ENCODE peak calls at places on chromosomes 7 and 10, in six cellular contexts. One of them, this sample, is unnamed.

GRCh38 chr10:327889-328809 is 192.9 kb downstream of the ZMYND11 start:
- DNase-seq in Caco-2: no peak
- DNase-seq in cardiac muscle cell: no peak
- DNase-seq in upper lobe of right lung: peak; percentile 41
- DNase-seq in spleen: no peak
- DNase-seq in AG09309: no peak
- DNase-seq in this sample: no peak

GRCh38 chr10:75530337-75530736 is 98.9 kb downstream of the LRMDA start:
- DNase-seq in Caco-2: no peak
- DNase-seq in cardiac muscle cell: no peak
- DNase-seq in upper lobe of right lung: no peak
- DNase-seq in spleen: no peak
- DNase-seq in AG09309: no peak
- DNase-seq in this sample: peak; percentile 99

GRCh38 chr7:451255-452229 is 68.1 kb downstream of the PDGFA start:
- DNase-seq in Caco-2: no peak
- DNase-seq in cardiac muscle cell: no peak
- DNase-seq in upper lobe of right lung: no peak
- DNase-seq in spleen: no peak
- DNase-seq in AG09309: no peak
- DNase-seq in this sample: no peak

GRCh38 chr7:138980575-138981285 is 459 bp downstream of the KIAA1549 start:
- DNase-seq in Caco-2: no peak
- DNase-seq in cardiac muscle cell: no peak
- DNase-seq in upper lobe of right lung: no peak
- DNase-seq in spleen: peak; percentile 77
- DNase-seq in AG09309: no peak
- DNase-seq in this sample: no peak

GRCh38 chr10:49075743-49076142 is 39.6 kb downstream of the VSTM4 start:
- DNase-seq in Caco-2: no peak
- DNase-seq in cardiac muscle cell: no peak
- DNase-seq in upper lobe of right lung: no peak
- DNase-seq in spleen: no peak
- DNase-seq in AG09309: no peak
- DNase-seq in this sample: no peak

GRCh38 chr7:67423058-67423457 is 426.4 kb downstream of the TYW1 start:
- DNase-seq in Caco-2: no peak
- DNase-seq in cardiac muscle cell: no peak
- DNase-seq in upper lobe of right lung: no peak
- DNase-seq in spleen: peak; percentile 12
- DNase-seq in AG09309: no peak
- DNase-seq in this sample: no peak

GRCh38 chr7:98286093-98286525 is 4.6 kb downstream of the BRI3 start:
- DNase-seq in Caco-2: peak; percentile 68
- DNase-seq in cardiac muscle cell: no peak
- DNase-seq in upper lobe of right lung: peak; percentile 87
- DNase-seq in spleen: peak; percentile 83
- DNase-seq in AG09309: no peak
- DNase-seq in this sample: no peak

GRCh38 chr7:889391-889790 is 13.0 kb downstream of the GET4 start:
- DNase-seq in Caco-2: no peak
- DNase-seq in cardiac muscle cell: no peak
- DNase-seq in upper lobe of right lung: no peak
- DNase-seq in spleen: peak; percentile 62
- DNase-seq in AG09309: no peak
- DNase-seq in this sample: no peak

GRCh38 chr7:85695041-85695990 is 508.5 kb upstream of the SEMA3D start:
- DNase-seq in Caco-2: no peak
- DNase-seq in cardiac muscle cell: no peak
- DNase-seq in upper lobe of right lung: no peak
- DNase-seq in spleen: no peak
- DNase-seq in AG09309: no peak
- DNase-seq in this sample: no peak

GRCh38 chr10:60534791-60535389 is 145.2 kb upstream of the ANK3 start:
- DNase-seq in Caco-2: no peak
- DNase-seq in cardiac muscle cell: no peak
- DNase-seq in upper lobe of right lung: no peak
- DNase-seq in spleen: no peak
- DNase-seq in AG09309: no peak
- DNase-seq in this sample: no peak

GRCh38 chr7:16174253-16174652 is 247.1 kb downstream of the CRPPA start:
- DNase-seq in Caco-2: no peak
- DNase-seq in cardiac muscle cell: no peak
- DNase-seq in upper lobe of right lung: no peak
- DNase-seq in spleen: no peak
- DNase-seq in AG09309: no peak
- DNase-seq in this sample: no peak

GRCh38 chr7:20791523-20791879 is 4.8 kb upstream of the SP8 start:
- DNase-seq in Caco-2: no peak
- DNase-seq in cardiac muscle cell: no peak
- DNase-seq in upper lobe of right lung: no peak
- DNase-seq in spleen: no peak
- DNase-seq in AG09309: no peak
- DNase-seq in this sample: no peak

GRCh38 chr7:133036290-133036689 is 45.6 kb downstream of the CHCHD3 start:
- DNase-seq in Caco-2: no peak
- DNase-seq in cardiac muscle cell: no peak
- DNase-seq in upper lobe of right lung: no peak
- DNase-seq in spleen: no peak
- DNase-seq in AG09309: no peak
- DNase-seq in this sample: no peak

GRCh38 chr7:80883188-80884025 is 35.4 kb downstream of the SEMA3C start:
- DNase-seq in Caco-2: peak; percentile 71
- DNase-seq in cardiac muscle cell: no peak
- DNase-seq in upper lobe of right lung: no peak
- DNase-seq in spleen: no peak
- DNase-seq in AG09309: peak; percentile 99
- DNase-seq in this sample: peak; percentile 94

DNA sequence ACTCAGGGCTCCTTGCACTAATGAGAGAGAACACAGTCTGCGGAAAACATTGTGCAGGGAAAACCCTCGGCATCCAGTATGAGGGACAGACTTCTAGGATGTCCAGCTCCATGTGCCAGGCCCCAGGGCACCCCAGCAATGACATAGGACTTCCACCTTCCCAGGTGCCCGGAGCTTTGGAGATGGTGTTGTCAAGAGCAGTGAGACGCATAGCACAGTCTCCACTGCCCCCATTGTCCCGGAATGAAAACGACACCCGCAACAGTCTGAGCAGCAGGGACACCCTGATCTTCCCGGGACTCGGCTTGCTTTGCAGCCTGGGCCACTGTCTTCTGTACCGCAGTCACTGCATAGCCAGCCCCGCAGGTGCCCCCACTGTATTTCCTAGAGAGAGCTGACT is 339.2 kb upstream of the ADARB2 start:
- DNase-seq in Caco-2: no peak
- DNase-seq in cardiac muscle cell: no peak
- DNase-seq in upper lobe of right lung: no peak
- DNase-seq in spleen: no peak
- DNase-seq in AG09309: no peak
- DNase-seq in this sample: no peak
- TF ChIP-seq CTCF in Caco-2: no peak
- TF ChIP-seq CTCF in cardiac muscle cell: no peak
- TF ChIP-seq CTCF in upper lobe of right lung: no peak
- TF ChIP-seq CTCF in spleen: no peak
- TF ChIP-seq CTCF in AG09309: no peak
- TF ChIP-seq CTCF in this sample: no peak

DNA sequence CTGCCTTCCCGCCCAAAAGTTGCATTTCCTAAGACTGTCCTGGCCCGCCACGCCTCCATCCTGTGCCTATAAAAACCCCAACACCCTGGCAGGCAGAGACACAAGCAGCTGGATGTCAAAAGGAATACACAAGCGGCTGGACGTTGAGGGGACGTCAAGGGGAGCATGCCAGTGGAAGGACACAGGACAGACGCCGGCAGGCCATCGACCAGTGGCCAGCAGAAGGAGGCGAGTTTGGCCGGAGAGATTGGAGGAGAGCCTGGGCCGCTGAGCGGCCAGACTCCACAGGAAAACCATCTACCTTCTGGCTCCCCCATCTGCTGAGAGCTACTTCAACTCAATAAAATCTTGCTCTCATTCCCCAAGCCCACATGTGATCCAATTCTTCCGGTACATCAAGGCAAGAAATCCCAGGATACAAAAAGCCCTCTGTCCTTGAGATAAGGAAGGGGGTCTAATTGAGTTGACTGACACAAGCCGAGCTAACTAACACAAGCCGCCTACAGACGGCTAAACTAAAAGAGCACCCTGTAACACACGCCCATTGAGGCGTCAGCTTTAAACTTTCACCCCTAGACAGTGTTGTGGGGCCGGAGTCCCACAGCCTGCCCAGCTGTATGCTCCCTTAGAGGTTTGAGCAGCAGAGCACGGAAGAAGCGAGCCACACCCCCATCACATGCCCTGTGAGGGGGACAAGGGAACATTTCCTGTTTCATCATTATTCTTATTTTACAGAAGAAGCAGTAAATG is 150.3 kb upstream of the PHYHIPL start:
- DNase-seq in Caco-2: no peak
- DNase-seq in cardiac muscle cell: no peak
- DNase-seq in upper lobe of right lung: no peak
- DNase-seq in spleen: peak; percentile 69
- DNase-seq in AG09309: no peak
- DNase-seq in this sample: no peak
- H3K4me3 ChIP-seq in Caco-2: no peak overlapping the region
- H3K4me3 ChIP-seq in cardiac muscle cell: no peak overlapping the region
- H3K4me3 ChIP-seq in upper lobe of right lung: no peak overlapping the region
- H3K4me3 ChIP-seq in spleen: no peak overlapping the region
- H3K4me3 ChIP-seq in AG09309: no peak overlapping the region
- H3K4me3 ChIP-seq in this sample: no peak overlapping the region

GRCh38 chr10:100287756-100288155 is 1.3 kb upstream of the BLOC1S2 start:
- DNase-seq in Caco-2: no peak
- DNase-seq in cardiac muscle cell: no peak
- DNase-seq in upper lobe of right lung: no peak
- DNase-seq in spleen: no peak
- DNase-seq in AG09309: no peak
- DNase-seq in this sample: no peak

GRCh38 chr10:100282907-100283306 is 3.6 kb downstream of the BLOC1S2 start:
- DNase-seq in Caco-2: no peak
- DNase-seq in cardiac muscle cell: no peak
- DNase-seq in upper lobe of right lung: no peak
- DNase-seq in spleen: no peak
- DNase-seq in AG09309: no peak
- DNase-seq in this sample: no peak

GRCh38 chr10:100291356-100291755 is 4.9 kb upstream of the BLOC1S2 start:
- DNase-seq in Caco-2: no peak
- DNase-seq in cardiac muscle cell: no peak
- DNase-seq in upper lobe of right lung: no peak
- DNase-seq in spleen: no peak
- DNase-seq in AG09309: no peak
- DNase-seq in this sample: no peak

DNA sequence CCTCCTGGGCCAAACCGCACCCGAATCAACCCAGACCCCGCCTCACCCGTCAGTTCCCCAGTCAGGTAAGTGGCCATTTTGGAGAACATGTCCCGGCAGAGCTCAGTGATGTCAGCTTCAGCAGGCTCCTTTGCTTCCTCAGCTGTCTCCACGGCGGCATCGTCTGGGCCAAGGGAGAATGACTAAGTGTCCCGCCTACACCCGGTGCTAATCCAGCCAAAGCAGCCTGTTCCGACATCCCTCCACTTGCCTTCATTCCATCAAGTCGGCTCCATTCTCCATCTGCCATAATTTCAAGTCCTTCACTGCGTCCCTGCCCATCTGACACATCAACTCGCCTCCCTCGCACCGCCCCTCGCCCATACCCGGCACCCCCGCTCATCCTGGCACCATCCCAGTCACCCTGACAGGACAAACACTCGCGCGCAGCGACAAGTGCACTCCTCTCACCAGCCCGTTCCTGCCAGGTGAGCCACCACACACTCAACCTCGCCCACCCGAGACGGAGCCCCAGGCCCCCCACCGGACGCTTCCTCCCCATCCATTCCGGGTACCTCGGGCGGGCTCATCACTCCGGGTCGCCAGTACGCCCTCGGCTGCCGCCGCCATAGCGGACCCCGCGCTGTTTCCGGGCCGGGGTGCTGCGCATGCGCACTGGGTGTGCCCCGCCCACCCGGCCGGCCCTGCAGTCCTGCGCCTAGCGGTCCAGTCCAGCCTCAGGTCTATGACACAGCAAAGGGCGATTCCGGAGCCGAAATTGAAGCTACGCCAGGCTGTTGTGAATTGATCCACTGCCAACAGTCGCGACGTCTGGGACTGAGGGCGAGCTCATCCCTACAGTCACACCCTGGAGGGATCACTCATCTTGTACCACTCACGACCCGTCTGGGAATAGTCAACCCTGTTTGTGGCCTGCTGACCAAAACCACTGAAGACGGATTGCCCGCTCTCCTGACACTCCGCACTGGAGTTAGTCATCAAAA is at the start of gene BLOC1S2:
- DNase-seq in Caco-2: peak; percentile 83
- DNase-seq in cardiac muscle cell: peak; percentile 87
- DNase-seq in upper lobe of right lung: peak; percentile 94
- DNase-seq in spleen: peak; percentile 96
- DNase-seq in AG09309: peak; percentile 73
- DNase-seq in this sample: peak; percentile 76
- TF ChIP-seq CTCF in Caco-2: no peak
- TF ChIP-seq CTCF in cardiac muscle cell: no peak
- TF ChIP-seq CTCF in upper lobe of right lung: no peak
- TF ChIP-seq CTCF in spleen: no peak
- TF ChIP-seq CTCF in AG09309: no peak
- TF ChIP-seq CTCF in this sample: no peak

DNA sequence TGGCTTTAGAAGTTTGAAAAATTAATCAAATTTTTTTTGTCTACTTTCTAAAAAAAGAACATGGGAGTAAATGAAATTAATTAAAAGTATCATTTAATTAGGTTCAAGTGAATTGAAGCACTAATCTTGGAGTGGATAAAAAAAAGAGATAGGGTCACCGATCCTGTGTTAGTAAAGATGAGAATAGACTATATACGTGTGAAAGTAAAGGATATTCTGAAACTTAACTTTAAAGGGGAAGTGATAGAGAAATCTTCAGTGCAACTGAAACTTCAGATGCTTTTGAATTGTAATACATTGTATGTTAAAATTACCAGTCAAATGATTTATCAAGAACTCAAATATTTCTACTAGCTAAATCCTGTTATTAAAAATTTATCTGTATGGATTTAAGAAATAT is 4.8 kb downstream of the NHLRC2 start:
- DNase-seq in Caco-2: no peak
- DNase-seq in cardiac muscle cell: no peak
- DNase-seq in upper lobe of right lung: no peak
- DNase-seq in spleen: no peak
- DNase-seq in AG09309: no peak
- DNase-seq in this sample: no peak
- H3K4me3 ChIP-seq in Caco-2: no peak overlapping the region
- H3K4me3 ChIP-seq in cardiac muscle cell: no peak overlapping the region
- H3K4me3 ChIP-seq in upper lobe of right lung: no peak overlapping the region
- H3K4me3 ChIP-seq in spleen: no peak overlapping the region
- H3K4me3 ChIP-seq in AG09309: no peak overlapping the region
- H3K4me3 ChIP-seq in this sample: no peak overlapping the region

GRCh38 chr7:51633006-51633405 is 316.4 kb upstream of the COBL start:
- DNase-seq in Caco-2: no peak
- DNase-seq in cardiac muscle cell: no peak
- DNase-seq in upper lobe of right lung: no peak
- DNase-seq in spleen: no peak
- DNase-seq in AG09309: no peak
- DNase-seq in this sample: no peak
- TF ChIP-seq CTCF in Caco-2: no peak
- TF ChIP-seq CTCF in cardiac muscle cell: no peak
- TF ChIP-seq CTCF in upper lobe of right lung: no peak
- TF ChIP-seq CTCF in spleen: no peak
- TF ChIP-seq CTCF in AG09309: no peak
- TF ChIP-seq CTCF in this sample: no peak

GRCh38 chr10:43403911-43404674 is 4.9 kb downstream of the HNRNPF start:
- DNase-seq in Caco-2: no peak
- DNase-seq in cardiac muscle cell: no peak
- DNase-seq in upper lobe of right lung: no peak
- DNase-seq in spleen: no peak
- DNase-seq in AG09309: no peak
- DNase-seq in this sample: no peak
- H3K4me3 ChIP-seq in Caco-2: no peak overlapping the region
- H3K4me3 ChIP-seq in cardiac muscle cell: no peak overlapping the region
- H3K4me3 ChIP-seq in upper lobe of right lung: peak overlapping the region; percentile 30
- H3K4me3 ChIP-seq in spleen: peak overlapping the region; percentile 12
- H3K4me3 ChIP-seq in AG09309: no peak overlapping the region
- H3K4me3 ChIP-seq in this sample: no peak overlapping the region